ENCODE peak calls at places on chromosome 1, in five cellular contexts. One of them, this sample, is unnamed.

GRCh38 chr1:12407050-12407961 is 177.5 kb downstream of the VPS13D start:
- DNase-seq in fibroblast of gingiva: peak
- DNase-seq in NCI-H2081: no peak
- DNase-seq in amniotic stem cell: peak
- DNase-seq in EL: peak
- DNase-seq in this sample: no peak

GRCh38 chr1:65395887-65396612 is 24.4 kb upstream of the LEPR start:
- DNase-seq in fibroblast of gingiva: peak
- DNase-seq in NCI-H2081: no peak
- DNase-seq in amniotic stem cell: no peak
- DNase-seq in EL: peak
- DNase-seq in this sample: no peak

GRCh38 chr1:198577444-198577843 is 37.0 kb upstream of the ATP6V1G3 start:
- DNase-seq in fibroblast of gingiva: peak
- DNase-seq in NCI-H2081: no peak
- DNase-seq in amniotic stem cell: peak
- DNase-seq in EL: peak
- DNase-seq in this sample: no peak

GRCh38 chr1:245953876-245954660 is 553.0 kb downstream of the SMYD3 start:
- DNase-seq in fibroblast of gingiva: no peak
- DNase-seq in NCI-H2081: no peak
- DNase-seq in amniotic stem cell: no peak
- DNase-seq in EL: peak
- DNase-seq in this sample: no peak

GRCh38 chr1:174405219-174405618 is 42.5 kb upstream of the GPR52 start:
- DNase-seq in fibroblast of gingiva: no peak
- DNase-seq in NCI-H2081: peak
- DNase-seq in amniotic stem cell: no peak
- DNase-seq in EL: no peak
- DNase-seq in this sample: no peak

GRCh38 chr1:91013302-91013701 is 8.5 kb downstream of the ZNF644 start:
- DNase-seq in fibroblast of gingiva: no peak
- DNase-seq in NCI-H2081: no peak
- DNase-seq in amniotic stem cell: no peak
- DNase-seq in EL: no peak
- DNase-seq in this sample: no peak

GRCh38 chr1:225290244-225290643 is 137.6 kb downstream of the LBR start:
- DNase-seq in fibroblast of gingiva: no peak
- DNase-seq in NCI-H2081: no peak
- DNase-seq in amniotic stem cell: no peak
- DNase-seq in EL: no peak
- DNase-seq in this sample: no peak

GRCh38 chr1:55428944-55429931 is 214.1 kb upstream of the USP24 start:
- DNase-seq in fibroblast of gingiva: peak
- DNase-seq in NCI-H2081: no peak
- DNase-seq in amniotic stem cell: peak
- DNase-seq in EL: peak
- DNase-seq in this sample: no peak

GRCh38 chr1:27332536-27333281 is 9.1 kb upstream of the SYTL1 start:
- DNase-seq in fibroblast of gingiva: no peak
- DNase-seq in NCI-H2081: peak
- DNase-seq in amniotic stem cell: no peak
- DNase-seq in EL: peak
- DNase-seq in this sample: no peak

GRCh38 chr1:225689882-225690459 is 37.0 kb upstream of the ENAH start:
- DNase-seq in fibroblast of gingiva: no peak
- DNase-seq in NCI-H2081: no peak
- DNase-seq in amniotic stem cell: no peak
- DNase-seq in EL: peak
- DNase-seq in this sample: no peak

GRCh38 chr1:59308839-59309238 is 11.9 kb downstream of the FGGY start:
- DNase-seq in fibroblast of gingiva: no peak
- DNase-seq in NCI-H2081: no peak
- DNase-seq in amniotic stem cell: no peak
- DNase-seq in EL: no peak
- DNase-seq in this sample: no peak

GRCh38 chr1:221309711-221310110 is 430.5 kb downstream of the HLX start:
- DNase-seq in fibroblast of gingiva: no peak
- DNase-seq in NCI-H2081: peak
- DNase-seq in amniotic stem cell: no peak
- DNase-seq in EL: no peak
- DNase-seq in this sample: no peak

This sample was measured in posterior cingulate gyrus.